ENCODE peak calls at places on chromosome 4, in ten cellular contexts. X is KBM-7; Y is D721Med; S is NCI-H524; I is stimulated activated CD4-positive, alpha-beta T cell treated with anti-CD3 and anti-CD28 coated beads, Interleukin-15, amount 100 ng/mL, for 1 hour; F is SHP77; E is NCI-H1092 treated with DMSO at 0.1 percent for 48 hours; A is AG10803; L is effector CD4-positive, alpha-beta T cell; H is T-helper 1 cell. T is an unnamed sample.

GRCh38 chr4:119040711-119041185 is 94.9 kb upstream of the MYOZ2 start:
- DNase-seq in X (no peak), Y (no peak), S (no peak), I (no peak), F (no peak), E (no peak), A (peak), L (no peak), H (no peak), T (no peak)

GRCh38 chr4:172648471-172648870 is 520.1 kb upstream of the GALNT7 start:
- DNase-seq in X (no peak), Y (no peak), S (no peak), I (no peak), F (no peak), E (no peak), A (no peak), L (no peak), H (no peak), T (no peak)

GRCh38 chr4:100362363-100362762 is 155.5 kb downstream of the EMCN start:
- DNase-seq in X (no peak), Y (no peak), S (no peak), I (no peak), F (no peak), E (no peak), A (no peak), L (no peak), H (no peak), T (no peak)

GRCh38 chr4:110907801-110908313 is 285.0 kb upstream of the PITX2 start:
- DNase-seq in X (no peak), Y (no peak), S (no peak), I (no peak), F (no peak), E (no peak), A (no peak), L (no peak), H (no peak), T (no peak)

GRCh38 chr4:86536166-86536565 is 57.9 kb upstream of the PTPN13 start:
- DNase-seq in X (no peak), Y (no peak), S (no peak), I (no peak), F (no peak), E (no peak), A (no peak), L (no peak), H (no peak), T (no peak)

GRCh38 chr4:98722000-98722399 is 63.6 kb upstream of the TSPAN5 start:
- DNase-seq in X (no peak), Y (no peak), S (no peak), I (no peak), F (no peak), E (no peak), A (no peak), L (no peak), H (no peak), T (no peak)

GRCh38 chr4:37188100-37188499 is 56.4 kb upstream of the NWD2 start:
- DNase-seq in X (peak), Y (no peak), S (no peak), I (no peak), F (no peak), E (no peak), A (no peak), L (no peak), H (no peak), T (no peak)

GRCh38 chr4:5420266-5420665 is 288.1 kb downstream of the EVC2 start:
- DNase-seq in X (no peak), Y (no peak), S (no peak), I (no peak), F (no peak), E (no peak), A (no peak), L (no peak), H (no peak), T (no peak)

GRCh38 chr4:154495867-154496266 is 4.3 kb upstream of the DCHS2 start:
- DNase-seq in X (no peak), Y (no peak), S (no peak), I (no peak), F (no peak), E (no peak), A (no peak), L (no peak), H (no peak), T (no peak)

GRCh38 chr4:1283711-1284110 is 6.0 kb upstream of the MAEA start:
- DNase-seq in X (no peak), Y (no peak), S (no peak), I (no peak), F (no peak), E (no peak), A (no peak), L (no peak), H (no peak), T (no peak)

GRCh38 chr4:74032064-74032463 is 6.4 kb downstream of the CXCL3 start:
- DNase-seq in X (no peak), Y (no peak), S (no peak), I (no peak), F (no peak), E (no peak), A (peak), L (no peak), H (no peak), T (no peak)

GRCh38 chr4:143386812-143387211 is 50.1 kb downstream of the GAB1 start:
- DNase-seq in X (no peak), Y (no peak), S (no peak), I (no peak), F (no peak), E (no peak), A (no peak), L (no peak), H (no peak), T (no peak)

GRCh38 chr4:94479358-94480141 is 27.8 kb downstream of the PDLIM5 start:
- DNase-seq in X (no peak), Y (no peak), S (no peak), I (no peak), F (no peak), E (no peak), A (no peak), L (no peak), H (no peak), T (no peak)

GRCh38 chr4:133839326-133839725 is 362.3 kb downstream of the PABPC4L start:
- DNase-seq in X (peak), Y (no peak), S (no peak), I (no peak), F (no peak), E (no peak), A (no peak), L (no peak), H (no peak), T (no peak)